ENCODE peak calls at places on chromosomes 5 and 9, in five cellular contexts. I is A172, R is GM04503, M is ovary, H is PC-3. J is an unnamed sample.
A peak's percentile ranks its signal among the peaks of the same experiment; 100 is the strongest.

GRCh38 chr5:135400866-135401265 is 1.8 kb upstream of the MACROH2A1 start:
- DNase-seq in I (no peak), R (no peak), M (no peak), H (no peak), J (no peak)

GRCh38 chr9:117622347-117622746 is 81.9 kb upstream of the TLR4 start:
- DNase-seq in I (no peak), R (no peak), M (no peak), H (no peak), J (no peak)

GRCh38 chr9:136031741-136032638 is 63.1 kb downstream of the NACC2 start:
- DNase-seq in I (no peak), R (no peak), M (no peak), H (no peak), J (no peak)

GRCh38 chr5:155089649-155090048 is 76.1 kb downstream of the KIF4B start:
- DNase-seq in I (peak; percentile 26), R (no peak), M (no peak), H (no peak), J (no peak)

GRCh38 chr9:111992523-111992922 is 95.9 kb downstream of the UGCG start:
- DNase-seq in I (peak; percentile 63), R (no peak), M (no peak), H (peak; percentile 79), J (peak; percentile 63)

GRCh38 chr9:124011460-124012301 is at the start of gene LHX2:
- DNase-seq in I (peak; percentile 95), R (peak; percentile 36), M (peak; percentile 57), H (peak; percentile 65), J (peak; percentile 73)

GRCh38 chr5:42965934-42966333 is 74.2 kb downstream of the ANXA2R start:
- DNase-seq in I (no peak), R (no peak), M (no peak), H (no peak), J (no peak)

GRCh38 chr5:156261275-156261939 is 65.6 kb upstream of the SGCD start:
- DNase-seq in I (no peak), R (no peak), M (no peak), H (no peak), J (no peak)

GRCh38 chr9:37453827-37454226 is 11.4 kb downstream of the ZBTB5 start:
- DNase-seq in I (no peak), R (no peak), M (no peak), H (peak; percentile 82), J (no peak)

GRCh38 chr5:71974165-71974564 is 133.1 kb upstream of the MAP1B start:
- DNase-seq in I (peak; percentile 22), R (no peak), M (peak; percentile 41), H (no peak), J (no peak)

GRCh38 chr5:132099073-132099748 is 25.6 kb downstream of the CSF2 start:
- DNase-seq in I (no peak), R (no peak), M (no peak), H (no peak), J (no peak)

GRCh38 chr9:121612511-121612998 is 38.9 kb upstream of the DAB2IP start:
- DNase-seq in I (no peak), R (no peak), M (no peak), H (no peak), J (peak; percentile 49)

GRCh38 chr9:116187570-116188170 is 34.1 kb downstream of the PAPPA start:
- DNase-seq in I (no peak), R (no peak), M (no peak), H (no peak), J (no peak)

GRCh38 chr5:64854855-64855254 is 86.1 kb downstream of the CWC27 start:
- DNase-seq in I (no peak), R (no peak), M (no peak), H (no peak), J (no peak)

GRCh38 chr5:6859001-6859400 is 145.8 kb downstream of the TENT4A start:
- DNase-seq in I (no peak), R (no peak), M (no peak), H (no peak), J (no peak)

GRCh38 chr5:169251685-169252084 is 49.3 kb downstream of the SLIT3 start:
- DNase-seq in I (no peak), R (peak; percentile 41), M (no peak), H (no peak), J (no peak)

GRCh38 chr5:132776077-132776931 is 735 bp downstream of the SEPTIN8 start:
- DNase-seq in I (peak; percentile 37), R (no peak), M (peak; percentile 55), H (peak; percentile 41), J (peak; percentile 42)

GRCh38 chr5:112738180-112738560 is 485 bp downstream of the APC start:
- DNase-seq in I (peak; percentile 27), R (no peak), M (no peak), H (no peak), J (peak; percentile 46)

GRCh38 chr5:81851481-81852178 is 100.7 kb upstream of the SSBP2 start:
- DNase-seq in I (peak; percentile 92), R (peak; percentile 64), M (peak; percentile 98), H (peak; percentile 86), J (peak; percentile 91)

J was measured in SW480.